ENCODE peak calls at places on chromosomes 1 and 21, in five cellular contexts. D is esophagus squamous epithelium, K is breast epithelium, B is transverse colon, H is body of pancreas. W is an unnamed sample.

GRCh38 chr1:186762653-186763052 is 66.1 kb upstream of the PLA2G4A start:
- DNase-seq in D (no peak), K (no peak), B (no peak), H (no peak), W (no peak)

GRCh38 chr1:246769306-246769705 is 45.1 kb downstream of the SCCPDH start:
- DNase-seq in D (no peak), K (no peak), B (peak; percentile 34), H (no peak), W (peak; percentile 82)

GRCh38 chr1:53559391-53559815 is 100.2 kb downstream of the DMRTB1 start:
- DNase-seq in D (no peak), K (no peak), B (peak; percentile 3), H (no peak), W (no peak)

GRCh38 chr1:192516776-192517297 is 58.7 kb upstream of the RGS1 start:
- DNase-seq in D (no peak), K (no peak), B (peak; percentile 36), H (no peak), W (no peak)

GRCh38 chr1:173478099-173478555 is 992 bp downstream of the PRDX6 start:
- DNase-seq in D (no peak), K (peak; percentile 43), B (peak; percentile 47), H (peak; percentile 59), W (peak; percentile 80)

GRCh38 chr1:28161770-28162550 is 14.5 kb downstream of the PTAFR start:
- DNase-seq in D (no peak), K (no peak), B (no peak), H (no peak), W (no peak)

GRCh38 chr1:171835891-171836290 is 5.4 kb upstream of the DNM3 start:
- DNase-seq in D (no peak), K (no peak), B (no peak), H (no peak), W (no peak)

GRCh38 chr1:59880735-59881134 is 45.8 kb downstream of the CYP2J2 start:
- DNase-seq in D (no peak), K (no peak), B (no peak), H (no peak), W (no peak)

GRCh38 chr1:32426489-32427255 is 32.4 kb upstream of the BSDC1 start:
- DNase-seq in D (no peak), K (peak; percentile 20), B (peak; percentile 17), H (no peak), W (no peak)

GRCh38 chr1:154730986-154731489 is 123.1 kb upstream of the ADAR start:
- DNase-seq in D (no peak), K (no peak), B (no peak), H (no peak), W (no peak)

GRCh38 chr1:17207046-17207445 is 2.1 kb downstream of the PADI1 start:
- DNase-seq in D (no peak), K (peak; percentile 24), B (peak; percentile 59), H (peak; percentile 21), W (peak; percentile 11)

GRCh38 chr1:186073697-186074096 is 301.4 kb downstream of the TPR start:
- DNase-seq in D (no peak), K (no peak), B (no peak), H (no peak), W (no peak)

GRCh38 chr1:206534552-206534951 is 27.2 kb downstream of the RASSF5 start:
- DNase-seq in D (no peak), K (no peak), B (no peak), H (no peak), W (no peak)

GRCh38 chr1:51690285-51690961 is 73.5 kb downstream of the OSBPL9 start:
- DNase-seq in D (no peak), K (no peak), B (no peak), H (no peak), W (no peak)

GRCh38 chr1:88191917-88192316 is 492.2 kb upstream of the PKN2 start:
- DNase-seq in D (no peak), K (no peak), B (no peak), H (no peak), W (no peak)

GRCh38 chr1:15027515-15027948 is 126.0 kb upstream of the TMEM51 start:
- DNase-seq in D (no peak), K (peak; percentile 73), B (peak; percentile 78), H (peak; percentile 84), W (no peak)

GRCh38 chr21:32828908-32829307 is 57.4 kb upstream of the PAXBP1 start:
- DNase-seq in D (no peak), K (no peak), B (no peak), H (no peak), W (no peak)

GRCh38 chr1:30740952-30741894 is 16.4 kb downstream of the LAPTM5 start:
- DNase-seq in D (no peak), K (no peak), B (no peak), H (no peak), W (no peak)

GRCh38 chr1:46718340-46718726 is 581 bp downstream of the EFCAB14 start:
- DNase-seq in D (no peak), K (no peak), B (no peak), H (no peak), W (no peak)

GRCh38 chr1:92679980-92680379 is 104.9 kb downstream of the EVI5 start:
- DNase-seq in D (no peak), K (no peak), B (no peak), H (no peak), W (no peak)

GRCh38 chr1:181676269-181676668 is 193.0 kb downstream of the CACNA1E start:
- DNase-seq in D (no peak), K (no peak), B (peak; percentile 49), H (no peak), W (peak; percentile 10)

GRCh38 chr21:41526478-41527087 is 18.6 kb upstream of the TMPRSS2 start:
- DNase-seq in D (no peak), K (no peak), B (peak; percentile 80), H (peak; percentile 59), W (no peak)

GRCh38 chr1:224700915-224701531 is 84.9 kb downstream of the CNIH3 start:
- DNase-seq in D (no peak), K (no peak), B (no peak), H (no peak), W (no peak)

GRCh38 chr1:164786980-164787833 is 228.2 kb downstream of the PBX1 start:
- DNase-seq in D (no peak), K (peak; percentile 87), B (peak; percentile 85), H (peak; percentile 87), W (peak; percentile 75)

GRCh38 chr1:235366286-235366685 is 941 bp upstream of the TBCE start:
- DNase-seq in D (no peak), K (no peak), B (no peak), H (no peak), W (no peak)

GRCh38 chr1:68460935-68461334 is 11.2 kb upstream of the RPE65 start:
- DNase-seq in D (no peak), K (no peak), B (no peak), H (no peak), W (no peak)

GRCh38 chr1:151887028-151887427 is 22.3 kb downstream of the THEM4 start:
- DNase-seq in D (no peak), K (no peak), B (no peak), H (no peak), W (no peak)

GRCh38 chr1:22297999-22298398 is 153.7 kb upstream of the ZBTB40 start:
- DNase-seq in D (no peak), K (no peak), B (no peak), H (no peak), W (no peak)

GRCh38 chr1:234724517-234725176 is 114.7 kb upstream of the IRF2BP2 start:
- DNase-seq in D (no peak), K (no peak), B (peak; percentile 71), H (peak; percentile 79), W (no peak)

GRCh38 chr1:160403244-160403643 is 2.9 kb downstream of the VANGL2 start:
- DNase-seq in D (no peak), K (no peak), B (no peak), H (no peak), W (no peak)

GRCh38 chr1:232629250-232630046 is 485 bp downstream of the SIPA1L2 start:
- DNase-seq in D (no peak), K (no peak), B (peak; percentile 47), H (peak; percentile 30), W (peak; percentile 5)
- TF ChIP-seq POLR2A in D (no peak), K (no peak), B (no peak), H (no peak), W (no peak)

DNA sequence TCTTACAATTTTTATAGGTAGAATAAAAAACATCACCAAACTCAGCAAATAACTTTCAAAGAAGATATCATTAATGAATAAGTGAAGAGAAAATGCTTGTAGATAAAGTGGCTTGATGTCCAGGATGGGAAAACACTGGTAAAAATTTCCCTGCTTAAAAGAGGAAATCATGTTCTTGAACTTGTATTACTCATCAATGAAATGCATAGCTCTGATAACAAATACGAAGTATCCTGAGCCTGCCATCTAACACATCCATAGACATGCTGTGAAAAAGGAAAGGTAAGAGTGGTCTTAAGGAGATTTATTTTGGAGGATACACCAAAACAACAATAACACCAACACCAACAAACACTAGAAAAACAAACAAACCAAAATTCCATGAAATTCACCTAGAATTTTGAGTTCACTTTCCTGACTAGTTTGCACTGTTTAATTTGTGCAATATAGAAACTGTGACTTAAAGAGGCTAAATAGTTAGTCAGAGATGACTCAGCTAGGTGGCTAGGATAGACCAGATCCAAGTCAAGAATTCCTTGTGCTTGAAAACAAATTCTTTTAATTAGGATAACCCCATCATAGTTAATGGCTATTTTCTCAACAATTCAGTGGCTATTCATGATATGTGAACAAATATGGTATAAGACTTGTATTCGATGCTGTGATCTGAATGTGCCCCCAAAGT is 179.8 kb upstream of the KCNK2 start:
- DNase-seq in D (no peak), K (no peak), B (no peak), H (no peak), W (no peak)
- H3K4me3 ChIP-seq in D (no peak overlapping the region), K (no peak overlapping the region), B (no peak overlapping the region), H (no peak overlapping the region), W (no peak overlapping the region)

GRCh38 chr1:111752186-111752585 is 3.5 kb upstream of the DDX20 start:
- DNase-seq in D (no peak), K (no peak), B (no peak), H (no peak), W (no peak)

GRCh38 chr1:111756124-111756513 is 418 bp downstream of the DDX20 start:
- DNase-seq in D (no peak), K (no peak), B (no peak), H (no peak), W (no peak)

GRCh38 chr1:111758373-111758772 is 2.7 kb downstream of the DDX20 start:
- DNase-seq in D (no peak), K (no peak), B (no peak), H (no peak), W (no peak)

GRCh38 chr1:111754964-111755320 is 759 bp upstream of the DDX20 start:
- DNase-seq in D (peak; percentile 15), K (no peak), B (peak; percentile 49), H (peak; percentile 31), W (no peak)

GRCh38 chr1:111755321-111756123 is at the start of gene DDX20:
- DNase-seq in D (peak; percentile 83), K (peak; percentile 92), B (peak; percentile 95), H (peak; percentile 90), W (peak; percentile 89)
- TF ChIP-seq POLR2A in D (no peak), K (no peak), B (peak; percentile 61), H (peak; percentile 25), W (peak; percentile 52)

DNA sequence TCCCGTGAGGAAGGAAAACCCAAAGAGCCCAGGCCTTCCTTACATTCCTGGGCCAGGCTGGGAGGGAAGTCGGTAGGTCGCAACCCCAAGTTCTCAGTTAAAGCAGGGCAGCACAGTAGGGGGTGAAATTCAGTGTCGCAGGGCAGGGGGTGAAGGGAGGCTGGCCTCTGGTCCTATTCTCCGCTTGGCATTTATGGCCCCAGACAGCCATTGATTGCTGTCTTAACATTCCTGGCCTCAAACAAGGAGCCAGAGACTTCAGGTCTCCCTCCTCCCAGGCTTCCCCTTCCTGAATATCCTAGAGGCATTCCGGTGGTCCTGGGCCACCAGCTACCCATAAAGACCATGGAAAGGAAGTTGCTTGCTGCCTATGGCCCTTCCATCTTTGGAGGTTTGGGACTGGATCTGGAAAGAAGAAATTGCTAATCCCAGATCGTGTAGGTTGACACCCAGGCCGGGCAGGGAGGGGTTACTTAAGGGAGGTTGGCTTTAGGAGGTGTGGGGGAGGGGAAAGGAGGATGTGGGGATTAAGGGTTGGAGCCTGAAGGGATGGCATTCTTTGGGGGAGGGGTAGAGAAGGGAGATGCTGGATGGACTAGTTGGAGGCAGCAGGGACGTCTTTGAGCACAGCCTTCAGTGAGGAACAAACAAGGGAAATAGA is 1.7 kb downstream of the LIN28A start:
- DNase-seq in D (no peak), K (no peak), B (no peak), H (no peak), W (no peak)
- H3K4me3 ChIP-seq in D (no peak overlapping the region), K (no peak overlapping the region), B (no peak overlapping the region), H (no peak overlapping the region), W (no peak overlapping the region)